ENCODE peak calls at places on chromosomes 7 and 10, in nine cellular contexts. U is iris pigment epithelial cell; R is GM23248; C is activated CD4-positive, CD25-positive, alpha-beta regulatory T cell treated with anti-CD3 and anti-CD28 coated beads, Interleukin-2, amount 50 U/mL, for 72 hours; O is body of pancreas; V is endothelial cell of umbilical vein; D is mucosa of gallbladder; K is NCI-H1105; H is hypothalamus. P is an unnamed sample.

GRCh38 chr10:43077421-43078171 is 727 bp downstream of the RET start:
- DNase-seq in H (no peak), R (peak), K (no peak), U (peak), O (no peak), D (no peak), C (no peak), V (no peak), P (no peak)

GRCh38 chr7:139820089-139820488 is 9.0 kb upstream of the TBXAS1 start:
- DNase-seq in R (no peak), U (no peak), C (no peak), D (no peak), O (no peak), K (no peak), V (no peak), H (no peak), P (no peak)

GRCh38 chr10:124074471-124075109 is 18.8 kb downstream of the CHST15 start:
- DNase-seq in H (no peak), O (no peak), R (no peak), V (no peak), C (no peak), K (no peak), U (no peak), D (peak), P (no peak)

GRCh38 chr10:62585211-62585758 is 211.1 kb downstream of the ZNF365 start:
- DNase-seq in C (no peak), V (no peak), O (no peak), D (no peak), U (no peak), K (no peak), H (no peak), R (no peak), P (no peak)

GRCh38 chr10:60962946-60963345 is 19.0 kb upstream of the RHOBTB1 start:
- DNase-seq in R (peak), O (no peak), U (peak), V (no peak), C (no peak), H (no peak), K (no peak), D (no peak), P (no peak)

GRCh38 chr7:116464375-116464774 is 35.2 kb upstream of the CAV2 start:
- DNase-seq in R (no peak), O (no peak), K (no peak), U (peak), H (no peak), D (no peak), C (no peak), V (no peak), P (no peak)

GRCh38 chr10:65294329-65294728 is 1631.5 kb upstream of the LRRTM3 start:
- DNase-seq in D (no peak), U (no peak), K (no peak), R (no peak), H (no peak), C (no peak), V (peak), O (no peak), P (no peak)

GRCh38 chr7:108565987-108566386 is 3.5 kb downstream of the THAP5 start:
- DNase-seq in H (no peak), R (no peak), U (no peak), V (no peak), D (no peak), O (no peak), C (no peak), K (no peak), P (no peak)

GRCh38 chr7:106484562-106484961 is 176.4 kb downstream of the CCDC71L start:
- DNase-seq in K (no peak), R (peak), H (no peak), U (peak), V (no peak), C (no peak), D (peak), O (no peak), P (peak)

GRCh38 chr7:101377189-101377736 is 14.6 kb downstream of the COL26A1 start:
- DNase-seq in R (peak), V (no peak), U (no peak), K (no peak), H (no peak), O (no peak), C (no peak), D (no peak), P (no peak)

GRCh38 chr7:114631249-114631822 is 216.7 kb downstream of the FOXP2 start:
- DNase-seq in V (no peak), O (no peak), D (no peak), R (no peak), H (no peak), C (no peak), U (no peak), K (no peak), P (no peak)

GRCh38 chr7:30478349-30479228 is at the start of gene NOD1:
- DNase-seq in U (peak), O (peak), D (peak), K (peak), C (peak), R (peak), V (peak), H (peak), P (peak)

GRCh38 chr7:38300175-38300574 is 26.7 kb upstream of the TARP start:
- DNase-seq in K (no peak), U (no peak), V (no peak), O (no peak), H (no peak), D (no peak), R (no peak), C (no peak), P (no peak)